ENCODE peak calls at places on chromosomes 2 and 18, in five cellular contexts. G is activated CD8-positive, alpha-beta memory T cell treated with anti-CD3 and anti-CD28 coated beads, Interleukin-2, amount 50 U/mL, for 4 hours; Z is posterior cingulate gyrus; X is CD8-positive, alpha-beta memory T cell; P is AG08396. B is an unnamed sample.
A peak's percentile ranks its signal among the peaks of the same experiment; 100 is the strongest.

GRCh38 chr18:3952031-3952430 is 502.1 kb downstream of the TGIF1 start:
- DNase-seq in X (no peak), G (no peak), P (no peak), Z (no peak), B (no peak)

GRCh38 chr2:121804340-121804739 is 48.9 kb downstream of the TSN start:
- DNase-seq in G (no peak), P (no peak), Z (no peak), X (no peak), B (no peak)

GRCh38 chr2:58762176-58762781 is 521.2 kb upstream of the FANCL start:
- DNase-seq in P (peak; percentile 18), Z (no peak), G (no peak), X (no peak), B (no peak)

GRCh38 chr2:26849056-26850001 is 1.4 kb downstream of the DPYSL5 start:
- DNase-seq in P (no peak), G (peak; percentile 22), X (no peak), Z (peak; percentile 33), B (no peak)

GRCh38 chr2:190254451-190254850 is 65.2 kb downstream of the HIBCH start:
- DNase-seq in Z (no peak), X (no peak), G (no peak), P (no peak), B (no peak)

GRCh38 chr2:65366595-65367125 is 65.7 kb downstream of the SPRED2 start:
- DNase-seq in G (peak; percentile 18), Z (no peak), X (no peak), P (peak; percentile 73), B (peak; percentile 29)

GRCh38 chr18:76847926-76848325 is 25.6 kb downstream of the ZNF236 start:
- DNase-seq in P (no peak), G (no peak), Z (no peak), X (no peak), B (no peak)

GRCh38 chr2:238003234-238004032 is 36.6 kb downstream of the UBE2F start:
- DNase-seq in P (no peak), X (no peak), Z (no peak), G (no peak), B (no peak)

GRCh38 chr18:43234889-43235288 is 42.4 kb downstream of the SYT4 start:
- DNase-seq in P (no peak), G (no peak), X (no peak), Z (no peak), B (no peak)

GRCh38 chr2:145158051-145158586 is 638.2 kb upstream of the ZEB2 start:
- DNase-seq in G (no peak), Z (no peak), P (peak; percentile 70), X (no peak), B (no peak)

GRCh38 chr2:174778479-174778962 is 14.2 kb upstream of the CHRNA1 start:
- DNase-seq in X (peak; percentile 65), Z (no peak), G (peak; percentile 65), P (peak; percentile 85), B (no peak)

GRCh38 chr2:59567115-59567514 is 986.3 kb downstream of the BCL11A start:
- DNase-seq in G (no peak), P (no peak), Z (no peak), X (no peak), B (no peak)

GRCh38 chr2:221478106-221478863 is 93.8 kb downstream of the EPHA4 start:
- DNase-seq in Z (no peak), P (no peak), X (no peak), G (no peak), B (no peak)

GRCh38 chr2:30631051-30631671 is 176.1 kb downstream of the CAPN13 start:
- DNase-seq in G (no peak), Z (no peak), X (no peak), P (no peak), B (no peak)

GRCh38 chr2:2735041-2735440 is 404.0 kb upstream of the MYT1L start:
- DNase-seq in X (no peak), G (no peak), Z (no peak), P (no peak), B (no peak)

GRCh38 chr2:1727796-1728474 is 16.4 kb downstream of the PXDN start:
- DNase-seq in X (no peak), G (no peak), P (no peak), Z (no peak), B (no peak)

GRCh38 chr2:61249521-61250071 is 87.6 kb downstream of the C2orf74 start:
- DNase-seq in X (no peak), P (no peak), G (no peak), Z (no peak), B (no peak)

GRCh38 chr2:209472386-209472832 is 48.6 kb downstream of the MAP2 start:
- DNase-seq in Z (no peak), G (no peak), P (no peak), X (no peak), B (no peak)

GRCh38 chr18:77170850-77171410 is 38.3 kb upstream of the MBP start:
- DNase-seq in G (no peak), X (no peak), P (no peak), Z (no peak), B (no peak)

GRCh38 chr2:56133931-56134629 is 49.7 kb upstream of the CCDC85A start:
- DNase-seq in Z (no peak), P (no peak), G (no peak), X (no peak), B (no peak)

GRCh38 chr2:241970711-241971110 is 101.2 kb downstream of the RTP5 start:
- DNase-seq in Z (no peak), G (no peak), X (no peak), P (no peak), B (no peak)

GRCh38 chr2:64485961-64486360 is 32.0 kb downstream of the LGALSL start:
- DNase-seq in X (no peak), Z (no peak), P (no peak), G (no peak), B (no peak)

GRCh38 chr2:18516112-18516511 is 44.3 kb downstream of the RDH14 start:
- DNase-seq in X (no peak), P (peak; percentile 77), Z (no peak), G (no peak), B (no peak)

GRCh38 chr18:47826157-47827074 is 104.0 kb downstream of the SMAD2 start:
- DNase-seq in Z (no peak), G (no peak), P (no peak), X (no peak), B (no peak)

GRCh38 chr2:71530246-71530986 is 77.1 kb downstream of the DYSF start:
- DNase-seq in Z (no peak), X (no peak), P (peak; percentile 74), G (no peak), B (peak; percentile 35)

GRCh38 chr2:86453838-86454237 is 12.7 kb downstream of the KDM3A start:
- DNase-seq in Z (no peak), P (no peak), X (no peak), G (no peak), B (peak; percentile 51)